ENCODE peak calls at places on chromosomes 13 and 19, in ten cellular contexts. H, N, L, R, O, U, Y, C, D and J are unnamed samples.
A peak's percentile ranks its signal among the peaks of the same experiment; 100 is the strongest.

GRCh38 chr13:63435668-63436275 is 2020.1 kb upstream of the PCDH20 start:
- DNase-seq in C (no peak), O (peak; percentile 96), H (no peak), N (no peak), L (no peak), R (no peak), U (no peak), Y (peak; percentile 100), D (no peak), J (no peak)

GRCh38 chr13:21719463-21719862 is 48.6 kb downstream of the FGF9 start:
- DNase-seq in Y (no peak), N (no peak), O (no peak), C (no peak), R (no peak), D (no peak), L (no peak), H (no peak), U (no peak), J (no peak)

GRCh38 chr19:10505583-10506229 is 2.5 kb upstream of the KEAP1 start:
- DNase-seq in N (peak; percentile 65), C (peak; percentile 53), O (peak; percentile 75), L (peak; percentile 76), H (peak; percentile 91), Y (no peak), R (peak; percentile 64), D (no peak), U (peak; percentile 58), J (peak; percentile 68)

GRCh38 chr19:6373096-6373812 is 660 bp downstream of the ALKBH7 start:
- DNase-seq in N (peak; percentile 96), L (peak; percentile 100), D (peak; percentile 92), Y (peak; percentile 88), U (peak; percentile 96), H (peak; percentile 100), C (peak; percentile 98), R (peak; percentile 98), O (peak; percentile 99), J (peak; percentile 98)

GRCh38 chr19:47065242-47065641 is 16.8 kb upstream of the TMEM160 start:
- DNase-seq in C (no peak), L (no peak), O (no peak), U (no peak), H (no peak), R (no peak), D (no peak), N (no peak), Y (no peak), J (no peak)

GRCh38 chr13:33251131-33251629 is 34.4 kb downstream of the STARD13 start:
- DNase-seq in N (no peak), L (no peak), U (no peak), R (no peak), O (peak; percentile 85), Y (peak; percentile 99), C (no peak), H (no peak), D (peak; percentile 5), J (no peak)

GRCh38 chr19:10730932-10731331 is 13.1 kb downstream of the DNM2 start:
- DNase-seq in C (no peak), N (no peak), H (no peak), D (no peak), Y (no peak), R (no peak), U (no peak), L (no peak), O (no peak), J (no peak)

GRCh38 chr13:56975647-56976046 is 165.1 kb upstream of the PRR20A start:
- DNase-seq in N (no peak), C (no peak), Y (no peak), D (no peak), U (no peak), L (no peak), O (no peak), H (peak; percentile 37), R (no peak), J (no peak)

DNA sequence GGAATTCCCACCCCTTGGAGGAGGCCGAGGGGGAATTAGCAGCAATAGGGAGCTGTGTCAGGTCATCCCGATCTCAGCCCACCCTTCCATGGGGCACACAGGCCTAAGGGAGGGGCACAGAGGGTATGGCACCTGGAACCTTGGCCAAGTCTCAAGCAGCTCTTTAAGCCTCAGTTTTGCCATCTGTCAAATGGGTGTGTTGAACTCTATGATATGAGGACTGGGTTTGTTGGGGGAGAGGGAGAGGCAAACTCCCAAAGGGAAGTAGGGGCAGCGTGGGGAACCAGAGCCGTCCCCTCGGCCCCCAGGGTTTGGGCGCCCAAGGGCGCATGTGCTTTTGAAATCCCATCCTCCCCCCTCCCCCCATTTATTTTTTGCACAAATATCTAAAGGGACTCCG is 49.7 kb downstream of the COLGALT1 start:
- DNase-seq in Y (no peak), U (no peak), R (no peak), O (no peak), D (no peak), H (no peak), N (no peak), C (no peak), L (no peak), J (no peak)
- H3K4me3 ChIP-seq in Y (no peak overlapping the region), U (no peak overlapping the region), R (no peak overlapping the region), O (no peak overlapping the region), D (peak overlapping the region; percentile 68), H (peak overlapping the region; percentile 32), N (no peak overlapping the region), C (no peak overlapping the region), L (no peak overlapping the region), J (peak overlapping the region; percentile 65)

DNA sequence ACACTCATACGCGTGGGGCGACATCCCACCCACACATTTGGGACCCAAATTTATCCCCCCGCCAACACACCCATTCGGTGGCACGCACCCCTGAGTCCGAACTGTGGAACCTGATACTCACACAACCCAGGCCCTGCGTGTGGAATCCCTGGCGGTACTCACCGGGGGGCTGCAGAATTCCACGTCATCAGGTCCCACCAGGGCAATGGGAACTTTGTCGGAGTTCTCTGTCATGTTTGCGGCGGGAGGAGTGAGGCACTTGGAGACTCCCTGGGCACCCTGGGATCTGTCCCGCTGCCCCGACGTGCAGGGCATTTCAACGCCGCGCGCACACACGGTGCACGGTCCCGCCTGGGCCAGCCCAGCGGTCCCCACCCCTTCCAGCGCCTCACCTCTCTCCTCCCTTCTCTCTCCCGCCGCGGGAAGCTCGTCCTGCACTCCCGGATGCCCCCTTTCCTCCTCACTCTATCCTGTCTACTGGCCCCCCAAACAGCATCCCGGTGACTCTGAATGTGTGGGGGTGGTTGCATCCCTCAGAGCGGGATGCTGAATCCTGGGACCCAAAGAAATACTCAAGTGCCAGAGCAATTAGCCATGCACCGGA is at the start of gene CNMD:
- DNase-seq in C (no peak), H (no peak), O (no peak), Y (no peak), N (no peak), L (peak; percentile 5), U (no peak), D (no peak), R (no peak), J (no peak)
- H3K4me3 ChIP-seq in C (peak within 1 kb of the TSS; percentile 58), H (no peak within 1 kb of the TSS), O (no peak within 1 kb of the TSS), Y (peak within 1 kb of the TSS; percentile 39), N (no peak within 1 kb of the TSS), L (peak within 1 kb of the TSS; percentile 41), U (no peak within 1 kb of the TSS), D (no peak within 1 kb of the TSS), R (peak within 1 kb of the TSS; percentile 44), J (no peak within 1 kb of the TSS)

GRCh38 chr13:110868631-110869165 is 46.2 kb downstream of the ANKRD10 start:
- DNase-seq in N (no peak), L (no peak), U (no peak), Y (no peak), D (no peak), C (no peak), H (no peak), R (no peak), O (no peak), J (no peak)

GRCh38 chr13:110869805-110870706 is 44.8 kb downstream of the ANKRD10 start:
- DNase-seq in N (no peak), U (no peak), D (no peak), L (peak; percentile 36), Y (peak; percentile 100), C (peak; percentile 90), O (peak; percentile 99), H (peak; percentile 27), R (peak; percentile 72), J (peak; percentile 87)

GRCh38 chr13:110867380-110867779 is 47.5 kb downstream of the ANKRD10 start:
- DNase-seq in H (no peak), L (no peak), Y (no peak), N (no peak), D (no peak), U (no peak), R (no peak), C (no peak), O (no peak), J (no peak)

GRCh38 chr13:110869231-110869804 is 45.6 kb downstream of the ANKRD10 start:
- DNase-seq in C (no peak), U (no peak), Y (peak; percentile 13), R (no peak), D (no peak), O (no peak), H (no peak), N (no peak), L (no peak), J (no peak)

DNA sequence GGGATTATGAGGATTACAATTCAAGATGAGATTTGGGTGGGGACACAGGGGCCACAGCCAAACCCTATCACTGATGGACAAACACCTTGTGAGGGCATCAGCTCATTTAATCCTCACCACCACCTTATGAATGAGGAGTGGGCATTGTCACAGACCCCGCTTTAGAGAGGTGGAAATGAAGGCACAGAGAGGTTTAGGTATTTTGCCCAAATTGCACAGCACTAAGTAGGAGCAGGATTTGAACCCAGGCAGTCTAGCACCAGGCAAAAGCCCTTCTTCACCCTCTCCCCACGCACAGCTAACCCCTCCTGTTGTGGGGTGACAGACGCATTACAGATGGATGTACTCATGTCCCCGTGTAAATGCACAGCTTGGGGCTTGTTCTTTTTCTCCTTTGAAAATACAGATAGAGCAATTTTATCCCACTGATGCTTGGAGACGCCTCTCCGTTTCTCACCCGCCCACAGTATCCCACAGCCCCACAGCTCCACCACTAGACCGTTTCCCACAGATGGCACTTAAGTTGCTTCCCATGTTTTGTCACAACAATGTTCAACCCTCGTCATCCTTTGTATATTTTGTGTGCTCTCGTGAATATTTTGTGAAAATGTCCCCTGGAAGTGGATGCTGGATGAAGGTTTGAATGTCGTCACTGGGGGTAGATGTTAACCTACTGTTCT is 48.2 kb downstream of the ANKRD10 start:
- DNase-seq in L (no peak), Y (no peak), D (no peak), H (no peak), R (no peak), U (no peak), N (no peak), C (no peak), O (no peak), J (no peak)
- H3K4me3 ChIP-seq in L (no peak overlapping the region), Y (no peak overlapping the region), D (no peak overlapping the region), H (no peak overlapping the region), R (no peak overlapping the region), U (no peak overlapping the region), N (no peak overlapping the region), C (no peak overlapping the region), O (no peak overlapping the region), J (no peak overlapping the region)

GRCh38 chr13:35767256-35767981 is 290.9 kb upstream of the MAB21L1 start:
- DNase-seq in D (no peak), O (no peak), L (no peak), N (no peak), U (no peak), H (no peak), C (no peak), R (no peak), Y (no peak), J (no peak)

GRCh38 chr13:35768126-35768525 is 291.6 kb upstream of the MAB21L1 start:
- DNase-seq in U (no peak), R (no peak), N (no peak), L (no peak), H (no peak), C (no peak), O (no peak), D (no peak), Y (no peak), J (no peak)

GRCh38 chr13:35766663-35767062 is 290.2 kb upstream of the MAB21L1 start:
- DNase-seq in H (no peak), R (no peak), O (no peak), N (no peak), D (no peak), C (no peak), U (no peak), Y (no peak), L (no peak), J (no peak)

GRCh38 chr13:35769812-35770211 is 293.3 kb upstream of the MAB21L1 start:
- DNase-seq in D (no peak), O (no peak), L (no peak), N (no peak), U (no peak), Y (no peak), C (no peak), H (no peak), R (no peak), J (no peak)

GRCh38 chr13:35768551-35768950 is 292.1 kb upstream of the MAB21L1 start:
- DNase-seq in C (no peak), O (no peak), H (no peak), D (no peak), Y (peak; percentile 74), U (no peak), R (no peak), L (no peak), N (no peak), J (no peak)
- H3K4me3 ChIP-seq in C (no peak overlapping the region), O (no peak overlapping the region), H (no peak overlapping the region), D (no peak overlapping the region), Y (no peak overlapping the region), U (no peak overlapping the region), R (no peak overlapping the region), L (no peak overlapping the region), N (no peak overlapping the region), J (no peak overlapping the region)